ENCODE peak calls at places on chromosome X, in ten cellular contexts. Y is NCI-H1105 treated with DMSO at 0.1 percent for 48 hours, A is endothelial cell, J is left colon, Q is fibroblast of lung, P is lower leg skin, I is AG04449, R is NCI-H2171, C is foreskin melanocyte, X is AG08395. U is an unnamed sample.
A peak's percentile ranks its signal among the peaks of the same experiment; 100 is the strongest.

GRCh38 chrX:64975491-64975890 is 759 bp downstream of the ZC4H2 start:
- DNase-seq in C (no peak), Q (peak; percentile 3), R (no peak), I (no peak), J (peak; percentile 44), P (peak; percentile 11), A (peak; percentile 27), X (peak; percentile 13), Y (peak; percentile 11), U (no peak)

GRCh38 chrX:29187264-29187663 is 600.0 kb downstream of the IL1RAPL1 start:
- DNase-seq in J (no peak), Q (no peak), X (no peak), P (no peak), Y (no peak), C (no peak), A (no peak), R (no peak), I (no peak), U (no peak)

GRCh38 chrX:54530358-54530900 is 410 bp downstream of the GNL3L start:
- DNase-seq in A (no peak), Q (no peak), I (no peak), P (peak; percentile 13), R (no peak), C (no peak), X (no peak), Y (no peak), J (peak; percentile 9), U (no peak)

GRCh38 chrX:119726900-119727555 is 31.4 kb upstream of the SOWAHD start:
- DNase-seq in Q (no peak), R (no peak), X (no peak), A (no peak), J (no peak), P (no peak), C (no peak), Y (no peak), I (no peak), U (no peak)

GRCh38 chrX:118520206-118520857 is 24.7 kb downstream of the DOCK11 start:
- DNase-seq in Y (no peak), I (no peak), P (no peak), C (no peak), A (no peak), X (peak; percentile 54), R (no peak), Q (peak; percentile 91), J (no peak), U (no peak)

GRCh38 chrX:23493941-23494374 is 159.3 kb downstream of the PTCHD1 start:
- DNase-seq in A (no peak), J (no peak), Q (no peak), I (no peak), C (no peak), P (no peak), Y (no peak), X (no peak), R (no peak), U (no peak)

GRCh38 chrX:107562482-107562881 is 65.8 kb upstream of the PRPS1 start:
- DNase-seq in P (no peak), A (no peak), R (no peak), I (peak; percentile 83), Y (no peak), Q (peak; percentile 30), J (no peak), C (no peak), X (peak; percentile 82), U (no peak)

GRCh38 chrX:129576539-129576938 is 36.5 kb downstream of the OCRL start:
- DNase-seq in I (no peak), R (no peak), X (no peak), P (no peak), Q (no peak), C (no peak), A (no peak), J (no peak), Y (no peak), U (no peak)

GRCh38 chrX:19698125-19698524 is 182.8 kb upstream of the MAP3K15 start:
- DNase-seq in A (no peak), J (no peak), Y (no peak), X (peak; percentile 56), I (no peak), C (no peak), P (no peak), Q (peak; percentile 62), R (no peak), U (no peak)

GRCh38 chrX:55451626-55451989 is 319 bp upstream of the MAGEH1 start:
- DNase-seq in X (no peak), Q (no peak), P (no peak), R (no peak), J (no peak), A (no peak), I (no peak), C (no peak), Y (no peak), U (no peak)

GRCh38 chrX:70168238-70169188 is 8.8 kb upstream of the DGAT2L6 start:
- DNase-seq in C (peak; percentile 18), I (peak; percentile 21), Q (peak; percentile 66), X (peak; percentile 70), A (peak; percentile 3), P (no peak), J (no peak), Y (no peak), R (no peak), U (no peak)

GRCh38 chrX:134932528-134933217 is 58.1 kb upstream of the SMIM10 start:
- DNase-seq in Y (no peak), X (peak; percentile 61), A (no peak), I (peak; percentile 17), Q (peak; percentile 41), J (no peak), P (no peak), R (no peak), C (no peak), U (no peak)

GRCh38 chrX:129743835-129744234 is 5.1 kb downstream of the XPNPEP2 start:
- DNase-seq in Q (no peak), X (no peak), J (no peak), C (no peak), P (no peak), Y (no peak), I (no peak), R (no peak), A (no peak), U (no peak)

GRCh38 chrX:96004386-96004785 is 680.3 kb upstream of the DIAPH2 start:
- DNase-seq in P (no peak), Q (peak; percentile 83), J (no peak), X (no peak), C (no peak), I (no peak), Y (no peak), A (no peak), R (no peak), U (no peak)

GRCh38 chrX:45230410-45230809 is 29.7 kb upstream of the DIPK2B start:
- DNase-seq in R (no peak), J (no peak), A (no peak), Y (no peak), I (no peak), C (no peak), P (no peak), Q (no peak), X (no peak), U (no peak)

GRCh38 chrX:129772796-129773431 is 6.8 kb upstream of the SASH3 start:
- DNase-seq in X (no peak), J (peak; percentile 77), P (peak; percentile 45), A (no peak), Y (no peak), R (no peak), I (no peak), C (no peak), Q (no peak), U (peak; percentile 85)

GRCh38 chrX:150790021-150790420 is 96.8 kb downstream of the MTMR1 start:
- DNase-seq in P (no peak), R (no peak), Y (no peak), I (no peak), X (no peak), C (no peak), J (no peak), A (no peak), Q (no peak), U (no peak)

U was measured in GM12864.